ENCODE peak calls at places on chromosomes 6 and 20, in four cellular contexts. One of them, this sample, is unnamed.
A peak's percentile ranks its signal among the peaks of the same experiment; 100 is the strongest.

GRCh38 chr20:50380697-50381040 is 129.5 kb upstream of the PTPN1 start:
- DNase-seq in K562: no peak
- DNase-seq in HepG2: peak; percentile 54
- DNase-seq in GM12878: no peak
- DNase-seq in this sample: peak; percentile 28

GRCh38 chr6:159462446-159462845 is 230.6 kb downstream of the SOD2 start:
- DNase-seq in K562: no peak
- DNase-seq in HepG2: no peak
- DNase-seq in GM12878: no peak
- DNase-seq in this sample: no peak

GRCh38 chr6:52931351-52931750 is 21.9 kb upstream of the GSTA3 start:
- DNase-seq in K562: no peak
- DNase-seq in HepG2: no peak
- DNase-seq in GM12878: no peak
- DNase-seq in this sample: no peak

GRCh38 chr6:152457949-152458624 is 179.1 kb downstream of the SYNE1 start:
- DNase-seq in K562: no peak
- DNase-seq in HepG2: peak; percentile 22
- DNase-seq in GM12878: no peak
- DNase-seq in this sample: no peak

GRCh38 chr20:24381886-24382285 is 87.5 kb upstream of the SYNDIG1 start:
- DNase-seq in K562: no peak
- DNase-seq in HepG2: no peak
- DNase-seq in GM12878: no peak
- DNase-seq in this sample: no peak

GRCh38 chr20:11849270-11849920 is 68.3 kb upstream of the BTBD3 start:
- DNase-seq in K562: no peak
- DNase-seq in HepG2: no peak
- DNase-seq in GM12878: no peak
- DNase-seq in this sample: peak; percentile 17

GRCh38 chr20:37345339-37346231 is at the start of gene SRC:
- DNase-seq in K562: peak; percentile 93
- DNase-seq in HepG2: peak; percentile 74
- DNase-seq in GM12878: no peak
- DNase-seq in this sample: peak; percentile 70

GRCh38 chr20:19995220-19995863 is 21.8 kb upstream of the NAA20 start:
- DNase-seq in K562: peak; percentile 44
- DNase-seq in HepG2: peak; percentile 63
- DNase-seq in GM12878: no peak
- DNase-seq in this sample: peak; percentile 49

GRCh38 chr6:11744753-11745152 is 33.9 kb downstream of the ADTRP start:
- DNase-seq in K562: no peak
- DNase-seq in HepG2: no peak
- DNase-seq in GM12878: no peak
- DNase-seq in this sample: no peak

GRCh38 chr6:133033263-133033662 is 207.9 kb upstream of the EYA4 start:
- DNase-seq in K562: no peak
- DNase-seq in HepG2: no peak
- DNase-seq in GM12878: no peak
- DNase-seq in this sample: no peak

GRCh38 chr20:63557481-63557891 is 3.5 kb downstream of the FNDC11 start:
- DNase-seq in K562: no peak
- DNase-seq in HepG2: no peak
- DNase-seq in GM12878: no peak
- DNase-seq in this sample: no peak

GRCh38 chr20:622161-622560 is 12.1 kb upstream of the TCF15 start:
- DNase-seq in K562: no peak
- DNase-seq in HepG2: no peak
- DNase-seq in GM12878: no peak
- DNase-seq in this sample: no peak

GRCh38 chr20:20426472-20426907 is 58.6 kb downstream of the INSM1 start:
- DNase-seq in K562: no peak
- DNase-seq in HepG2: no peak
- DNase-seq in GM12878: no peak
- DNase-seq in this sample: no peak

GRCh38 chr6:113875470-113875869 is 18.3 kb downstream of the MARCKS start:
- DNase-seq in K562: no peak
- DNase-seq in HepG2: no peak
- DNase-seq in GM12878: no peak
- DNase-seq in this sample: no peak

GRCh38 chr6:21798468-21798867 is 204.9 kb downstream of the SOX4 start:
- DNase-seq in K562: no peak
- DNase-seq in HepG2: no peak
- DNase-seq in GM12878: no peak
- DNase-seq in this sample: no peak

GRCh38 chr6:36130672-36131516 is 581 bp downstream of the MAPK13 start:
- DNase-seq in K562: peak; percentile 49
- DNase-seq in HepG2: peak; percentile 73
- DNase-seq in GM12878: no peak
- DNase-seq in this sample: no peak

GRCh38 chr6:159894991-159895390 is 4.2 kb downstream of the MAS1 start:
- DNase-seq in K562: no peak
- DNase-seq in HepG2: no peak
- DNase-seq in GM12878: no peak
- DNase-seq in this sample: no peak

GRCh38 chr6:156889986-156890385 is 112.8 kb downstream of the ARID1B start:
- DNase-seq in K562: no peak
- DNase-seq in HepG2: no peak
- DNase-seq in GM12878: no peak
- DNase-seq in this sample: no peak

GRCh38 chr6:4603291-4603690 is 172.9 kb upstream of the CDYL start:
- DNase-seq in K562: no peak
- DNase-seq in HepG2: no peak
- DNase-seq in GM12878: no peak
- DNase-seq in this sample: no peak

GRCh38 chr6:21781075-21781474 is 187.5 kb downstream of the SOX4 start:
- DNase-seq in K562: no peak
- DNase-seq in HepG2: no peak
- DNase-seq in GM12878: no peak
- DNase-seq in this sample: no peak

GRCh38 chr6:166419268-166419667 is 36.5 kb upstream of the MPC1 start:
- DNase-seq in K562: no peak
- DNase-seq in HepG2: no peak
- DNase-seq in GM12878: peak; percentile 71
- DNase-seq in this sample: no peak

GRCh38 chr6:79570129-79570801 is 33.0 kb upstream of the LCA5 start:
- DNase-seq in K562: no peak
- DNase-seq in HepG2: peak; percentile 57
- DNase-seq in GM12878: no peak
- DNase-seq in this sample: no peak

GRCh38 chr20:21074605-21075336 is 31.4 kb downstream of the LINC00237 start:
- DNase-seq in K562: no peak
- DNase-seq in HepG2: no peak
- DNase-seq in GM12878: peak; percentile 50
- DNase-seq in this sample: no peak

GRCh38 chr6:42028234-42029061 is 21.9 kb upstream of the TAF8 start:
- DNase-seq in K562: peak; percentile 92
- DNase-seq in HepG2: no peak
- DNase-seq in GM12878: no peak
- DNase-seq in this sample: peak; percentile 52

GRCh38 chr6:123925360-123925759 is 121.7 kb downstream of the NKAIN2 start:
- DNase-seq in K562: no peak
- DNase-seq in HepG2: no peak
- DNase-seq in GM12878: peak; percentile 47
- DNase-seq in this sample: no peak

GRCh38 chr6:27605401-27606342 is 132.8 kb upstream of the ZNF184 start:
- DNase-seq in K562: peak; percentile 66
- DNase-seq in HepG2: peak; percentile 61
- DNase-seq in GM12878: no peak
- DNase-seq in this sample: peak; percentile 55

GRCh38 chr6:161242113-161242512 is 31.7 kb downstream of the AGPAT4 start:
- DNase-seq in K562: no peak
- DNase-seq in HepG2: no peak
- DNase-seq in GM12878: no peak
- DNase-seq in this sample: no peak

GRCh38 chr20:46367967-46368901 is 38.2 kb downstream of the ELMO2 start:
- DNase-seq in K562: peak; percentile 82
- DNase-seq in HepG2: peak; percentile 56
- DNase-seq in GM12878: no peak
- DNase-seq in this sample: no peak

GRCh38 chr6:90621581-90621980 is 34.7 kb upstream of the MAP3K7 start:
- DNase-seq in K562: no peak
- DNase-seq in HepG2: no peak
- DNase-seq in GM12878: no peak
- DNase-seq in this sample: no peak

GRCh38 chr6:117920493-117920845 is 13.4 kb downstream of the SLC35F1 start:
- DNase-seq in K562: no peak
- DNase-seq in HepG2: peak; percentile 56
- DNase-seq in GM12878: no peak
- DNase-seq in this sample: peak; percentile 40

GRCh38 chr6:37060195-37060559 is 54.7 kb downstream of the FGD2 start:
- DNase-seq in K562: no peak
- DNase-seq in HepG2: no peak
- DNase-seq in GM12878: no peak
- DNase-seq in this sample: no peak

GRCh38 chr20:59455392-59456341 is 148.7 kb upstream of the PHACTR3 start:
- DNase-seq in K562: peak; percentile 20
- DNase-seq in HepG2: no peak
- DNase-seq in GM12878: no peak
- DNase-seq in this sample: peak; percentile 49

GRCh38 chr6:144855812-144856531 is 570.8 kb downstream of the UTRN start:
- DNase-seq in K562: no peak
- DNase-seq in HepG2: peak; percentile 3
- DNase-seq in GM12878: no peak
- DNase-seq in this sample: no peak

GRCh38 chr20:57653546-57653900 is 33.3 kb upstream of the ZBP1 start:
- DNase-seq in K562: no peak
- DNase-seq in HepG2: no peak
- DNase-seq in GM12878: no peak
- DNase-seq in this sample: no peak
- TF ChIP-seq SP1 in K562: no peak
- TF ChIP-seq SP1 in HepG2: no peak
- TF ChIP-seq SP1 in GM12878: no peak
- TF ChIP-seq SP1 in this sample: no peak

GRCh38 chr6:2264932-2265331 is 19.5 kb upstream of the GMDS start:
- DNase-seq in K562: no peak
- DNase-seq in HepG2: no peak
- DNase-seq in GM12878: no peak
- DNase-seq in this sample: no peak
- TF ChIP-seq FOXM1 in K562: no peak
- TF ChIP-seq FOXM1 in HepG2: no peak
- TF ChIP-seq FOXM1 in GM12878: no peak
- TF ChIP-seq FOXM1 in this sample: no peak

GRCh38 chr6:25963426-25964123 is 973 bp downstream of the TRIM38 start:
- DNase-seq in K562: peak; percentile 43
- DNase-seq in HepG2: no peak
- DNase-seq in GM12878: no peak
- DNase-seq in this sample: no peak

GRCh38 chr6:25960689-25961088 is 1.9 kb upstream of the TRIM38 start:
- DNase-seq in K562: no peak
- DNase-seq in HepG2: no peak
- DNase-seq in GM12878: no peak
- DNase-seq in this sample: no peak

GRCh38 chr6:25959890-25960531 is 2.6 kb upstream of the TRIM38 start:
- DNase-seq in K562: no peak
- DNase-seq in HepG2: no peak
- DNase-seq in GM12878: no peak
- DNase-seq in this sample: no peak

GRCh38 chr6:25961619-25962367 is 809 bp upstream of the TRIM38 start:
- DNase-seq in K562: peak; percentile 27
- DNase-seq in HepG2: peak; percentile 31
- DNase-seq in GM12878: no peak
- DNase-seq in this sample: no peak

DNA sequence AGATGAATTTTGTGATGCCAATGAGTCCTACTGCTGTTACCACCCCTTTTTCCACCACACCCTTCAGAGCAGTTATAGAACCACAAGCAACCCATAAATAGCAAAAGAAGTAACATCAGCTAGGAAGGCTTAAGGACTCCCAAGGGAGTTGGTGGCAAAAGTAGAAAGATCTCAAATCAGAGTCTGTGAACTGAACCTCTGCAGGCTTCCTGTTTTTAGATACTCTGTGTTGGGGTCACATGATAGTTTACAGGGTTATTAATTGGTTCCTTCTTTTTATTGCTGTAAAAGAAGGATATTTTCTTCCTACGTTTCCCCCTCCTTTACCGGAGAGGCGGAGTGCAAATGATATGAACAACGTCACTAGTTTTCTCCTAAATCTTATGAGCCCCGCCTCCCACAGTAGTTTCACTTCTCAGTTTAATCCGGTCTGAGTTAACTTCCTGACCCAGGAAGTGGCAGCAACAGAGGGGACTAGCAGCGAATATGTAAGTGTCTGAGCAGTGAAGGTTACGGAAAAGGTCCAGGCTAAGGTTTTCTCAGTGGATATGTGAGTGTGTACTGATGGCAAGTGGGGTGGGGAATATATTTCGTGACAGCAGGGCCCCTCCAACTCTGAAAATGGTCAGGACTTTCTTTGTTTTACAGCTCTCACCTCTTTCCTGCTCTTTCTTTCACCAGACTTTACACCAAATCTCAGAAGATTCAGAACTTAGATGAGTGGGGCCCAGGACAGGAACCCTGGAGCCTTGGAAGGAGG is at the start of gene TRIM38:
- DNase-seq in K562: peak; percentile 68
- DNase-seq in HepG2: peak; percentile 74
- DNase-seq in GM12878: peak; percentile 85
- DNase-seq in this sample: peak; percentile 59
- TF ChIP-seq SP1 in K562: no peak
- TF ChIP-seq SP1 in HepG2: no peak
- TF ChIP-seq SP1 in GM12878: no peak
- TF ChIP-seq SP1 in this sample: no peak

GRCh38 chr6:157982580-157983438 is 1.1 kb downstream of the SYNJ2 start:
- DNase-seq in K562: peak; percentile 47
- DNase-seq in HepG2: peak; percentile 85
- DNase-seq in GM12878: no peak
- DNase-seq in this sample: no peak

GRCh38 chr6:157983439-157984119 is 1.9 kb downstream of the SYNJ2 start:
- DNase-seq in K562: no peak
- DNase-seq in HepG2: no peak
- DNase-seq in GM12878: no peak
- DNase-seq in this sample: no peak

GRCh38 chr6:157981395-157982296 is at the start of gene SYNJ2:
- DNase-seq in K562: peak; percentile 96
- DNase-seq in HepG2: peak; percentile 83
- DNase-seq in GM12878: no peak
- DNase-seq in this sample: peak; percentile 87

GRCh38 chr6:157981132-157981394 is 600 bp upstream of the SYNJ2 start:
- DNase-seq in K562: peak; percentile 78
- DNase-seq in HepG2: no peak
- DNase-seq in GM12878: no peak
- DNase-seq in this sample: no peak

DNA sequence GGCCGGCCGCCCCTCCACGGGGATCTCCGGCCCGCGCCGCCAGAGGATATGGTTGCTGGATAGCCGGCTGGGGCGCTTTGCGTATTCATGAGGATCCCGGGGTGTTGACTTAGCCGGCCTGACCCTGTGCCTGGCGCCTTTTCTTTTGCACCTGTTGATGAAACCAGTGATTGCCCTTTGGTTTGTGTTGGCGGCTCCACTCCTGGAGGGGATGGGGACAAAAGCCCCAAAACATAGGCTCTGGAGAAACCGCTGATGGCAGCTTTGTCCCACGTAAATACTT is 575 bp downstream of the SYNJ2 start:
- DNase-seq in K562: no peak
- DNase-seq in HepG2: peak; percentile 62
- DNase-seq in GM12878: no peak
- DNase-seq in this sample: peak; percentile 52
- TF ChIP-seq FOXM1 in K562: no peak
- TF ChIP-seq FOXM1 in HepG2: no peak
- TF ChIP-seq FOXM1 in GM12878: no peak
- TF ChIP-seq FOXM1 in this sample: no peak

This sample was measured in HEK293T.